ENCODE peak calls at places on chromosomes 1 and 21, in six cellular contexts. U is mesendoderm, R is neuronal stem cell, L is IMR-90, O is H1, Y is H9. G is an unnamed sample.

GRCh38 chr1:38690790-38691189 is 168.8 kb downstream of the RRAGC start:
- DNase-seq in R (no peak), U (no peak), Y (no peak), O (no peak), L (peak), G (peak)

GRCh38 chr1:71045463-71046028 is 2.1 kb downstream of the PTGER3 start:
- DNase-seq in Y (no peak), R (no peak), L (no peak), O (no peak), U (no peak), G (peak)

GRCh38 chr1:94118013-94118412 is 2.9 kb downstream of the ABCA4 start:
- DNase-seq in O (no peak), U (no peak), L (no peak), R (no peak), Y (no peak), G (peak)

GRCh38 chr1:170562644-170563338 is 30.8 kb downstream of the GORAB start:
- DNase-seq in O (no peak), Y (peak), R (no peak), L (peak), U (peak), G (peak)

GRCh38 chr1:17768651-17769241 is 13.6 kb downstream of the ACTL8 start:
- DNase-seq in L (peak), R (no peak), U (peak), O (no peak), Y (no peak), G (no peak)

GRCh38 chr21:33642896-33643657 is 776 bp downstream of the ITSN1 start:
- DNase-seq in R (no peak), L (peak), Y (peak), O (peak), U (peak), G (peak)

GRCh38 chr21:45154511-45155508 is 80.4 kb downstream of the ADARB1 start:
- DNase-seq in L (peak), Y (peak), R (no peak), U (peak), O (peak), G (no peak)

GRCh38 chr1:7579016-7579415 is 192.1 kb upstream of the VAMP3 start:
- DNase-seq in Y (no peak), O (no peak), R (no peak), L (no peak), U (no peak), G (no peak)

GRCh38 chr21:45570826-45571601 is 28.8 kb upstream of the SLC19A1 start:
- DNase-seq in L (peak), Y (peak), U (no peak), O (peak), R (no peak), G (no peak)

GRCh38 chr21:15241997-15242767 is 177.4 kb upstream of the NRIP1 start:
- DNase-seq in L (no peak), O (peak), Y (peak), U (peak), R (no peak), G (no peak)

GRCh38 chr21:45869121-45870007 is 112.2 kb upstream of the COL6A1 start:
- DNase-seq in O (no peak), Y (peak), R (no peak), L (peak), U (no peak), G (no peak)

GRCh38 chr1:54978528-54979326 is 1.7 kb upstream of the TMEM61 start:
- DNase-seq in U (no peak), O (no peak), R (no peak), Y (no peak), L (no peak), G (no peak)

GRCh38 chr1:78619446-78619802 is 824 bp upstream of the IFI44L start:
- DNase-seq in L (no peak), O (no peak), Y (no peak), U (no peak), R (no peak), G (no peak)

GRCh38 chr1:211468595-211468994 is 23.4 kb downstream of the RD3 start:
- DNase-seq in Y (no peak), R (no peak), U (no peak), L (no peak), O (no peak), G (no peak)

GRCh38 chr1:62601412-62601971 is 4.2 kb downstream of the ANGPTL3 start:
- DNase-seq in O (no peak), R (no peak), Y (no peak), U (no peak), L (peak), G (peak)

GRCh38 chr1:203327684-203328457 is 22.6 kb downstream of the BTG2 start:
- DNase-seq in L (peak), R (peak), O (no peak), Y (no peak), U (peak), G (peak)

GRCh38 chr1:168431882-168432281 is 111.9 kb downstream of the XCL2 start:
- DNase-seq in L (no peak), O (no peak), U (no peak), Y (no peak), R (no peak), G (no peak)

GRCh38 chr1:72851597-72851996 is 569.3 kb upstream of the NEGR1 start:
- DNase-seq in R (no peak), Y (no peak), U (peak), O (no peak), L (no peak), G (no peak)

GRCh38 chr1:116765962-116766361 is 11.7 kb downstream of the CD2 start:
- DNase-seq in Y (no peak), L (no peak), U (peak), R (no peak), O (no peak), G (peak)

GRCh38 chr1:5493708-5494390 is 498.4 kb downstream of the NPHP4 start:
- DNase-seq in O (no peak), R (no peak), L (no peak), U (no peak), Y (no peak), G (no peak)

GRCh38 chr1:203406446-203407045 is 55.6 kb upstream of the FMOD start:
- DNase-seq in R (no peak), O (no peak), U (no peak), L (no peak), Y (no peak), G (no peak)

GRCh38 chr1:118335372-118335771 is 150.3 kb upstream of the SPAG17 start:
- DNase-seq in Y (no peak), U (no peak), R (no peak), L (peak), O (no peak), G (no peak)

GRCh38 chr1:22365331-22366295 is 86.0 kb upstream of the ZBTB40 start:
- DNase-seq in O (no peak), L (no peak), Y (no peak), U (peak), R (no peak), G (no peak)

GRCh38 chr1:104953555-104953954 is 1203.9 kb downstream of the AMY1C start:
- DNase-seq in Y (no peak), L (no peak), R (no peak), O (no peak), U (no peak), G (no peak)

GRCh38 chr1:116794804-116795481 is 40.7 kb downstream of the CD2 start:
- DNase-seq in L (no peak), R (no peak), Y (no peak), O (no peak), U (no peak), G (no peak)

GRCh38 chr1:198121058-198121829 is 35.6 kb upstream of the NEK7 start:
- DNase-seq in U (peak), O (no peak), R (no peak), Y (no peak), L (peak), G (peak)

GRCh38 chr1:30023300-30024022 is 699.9 kb downstream of the MATN1 start:
- DNase-seq in L (no peak), Y (no peak), U (no peak), O (no peak), R (no peak), G (no peak)

GRCh38 chr1:177849130-177849529 is 120.7 kb downstream of the SEC16B start:
- DNase-seq in U (no peak), Y (no peak), R (no peak), L (peak), O (no peak), G (no peak)

GRCh38 chr1:63368131-63368530 is 704 bp downstream of the ALG6 start:
- DNase-seq in O (no peak), L (no peak), U (no peak), R (no peak), Y (no peak), G (no peak)

GRCh38 chr1:172473302-172473701 is 29.4 kb upstream of the PIGC start:
- DNase-seq in U (no peak), R (no peak), O (no peak), Y (no peak), L (no peak), G (no peak)

GRCh38 chr1:167746013-167746672 is 24.4 kb downstream of the MPZL1 start:
- DNase-seq in O (no peak), U (no peak), L (no peak), R (no peak), Y (no peak), G (no peak)

GRCh38 chr1:183239220-183239742 is 53.2 kb downstream of the LAMC2 start:
- DNase-seq in R (no peak), Y (no peak), L (no peak), O (no peak), U (no peak), G (peak)

GRCh38 chr1:228792601-228793000 is 57.3 kb downstream of the RHOU start:
- DNase-seq in U (no peak), Y (no peak), O (no peak), L (no peak), R (no peak), G (no peak)

GRCh38 chr1:23742670-23743286 is 493 bp upstream of the ELOA start:
- DNase-seq in O (no peak), L (no peak), Y (peak), R (no peak), U (peak), G (no peak)

GRCh38 chr1:38860464-38860816 is 868 bp upstream of the RRAGC start:
- DNase-seq in O (no peak), Y (no peak), L (peak), R (no peak), U (no peak), G (no peak)

GRCh38 chr21:8993943-8994639 is 1527.3 kb upstream of the TPTE start:
- DNase-seq in U (no peak), O (no peak), R (no peak), L (no peak), Y (no peak), G (no peak)

DNA sequence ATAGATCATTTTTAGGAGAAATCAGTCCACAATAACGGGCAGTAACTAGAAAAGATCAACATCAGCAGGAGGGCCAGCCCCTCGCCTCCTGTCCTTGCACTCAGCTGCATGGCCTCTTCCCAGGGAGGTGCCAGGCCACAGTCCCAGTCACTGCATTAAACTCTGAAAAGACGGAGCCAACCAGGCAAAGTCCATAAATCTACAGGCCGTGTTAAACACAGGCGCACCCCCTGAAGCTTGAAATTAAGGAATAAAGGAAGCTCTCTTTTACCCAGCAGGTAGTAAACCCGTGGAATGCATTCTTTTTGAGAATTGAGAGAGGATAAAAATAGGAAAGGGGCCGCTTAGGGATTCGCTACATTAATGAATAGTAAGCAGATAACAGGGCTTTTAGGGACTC is 18.4 kb downstream of the H6PD start:
- DNase-seq in L (no peak), Y (no peak), R (peak), U (peak), O (no peak), G (no peak)
- H3K9ac ChIP-seq in L (no peak), Y (no peak), R (no peak), U (no peak), O (no peak), G (no peak)

DNA sequence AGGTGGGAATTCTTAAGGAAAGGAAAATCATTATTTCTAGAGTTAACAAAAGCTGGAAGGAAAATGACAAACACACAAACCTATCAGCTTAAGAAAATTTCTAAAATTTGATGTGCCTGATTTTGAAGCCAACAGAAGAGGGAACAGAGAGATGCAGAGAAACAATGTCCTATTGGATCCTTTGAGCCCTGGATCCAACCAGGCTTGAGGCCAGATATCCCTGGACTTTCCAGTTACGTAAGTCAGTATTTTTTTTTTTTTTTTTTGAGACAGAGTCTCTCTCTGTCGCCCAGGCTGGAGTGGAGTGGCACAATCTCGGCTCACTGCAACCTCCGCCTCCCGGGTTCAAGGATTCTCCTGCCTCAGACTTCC is 648.9 kb downstream of the KIF26B start:
- DNase-seq in Y (no peak), L (no peak), O (no peak), U (no peak), R (no peak), G (peak)
- H3K27ac ChIP-seq in Y (no peak), L (no peak), O (no peak), U (no peak), R (no peak), G (no peak)

GRCh38 chr1:33348194-33348593 is 27.3 kb upstream of the A3GALT2 start:
- DNase-seq in L (peak), U (peak), R (no peak), Y (no peak), O (no peak), G (no peak)

GRCh38 chr1:33349778-33350610 is 29.1 kb upstream of the A3GALT2 start:
- DNase-seq in O (peak), U (peak), R (peak), L (peak), Y (peak), G (peak)

GRCh38 chr1:33350611-33351280 is 29.8 kb upstream of the A3GALT2 start:
- DNase-seq in R (no peak), L (no peak), Y (no peak), O (no peak), U (no peak), G (peak)

GRCh38 chr1:33348676-33349080 is 27.8 kb upstream of the A3GALT2 start:
- DNase-seq in U (no peak), O (no peak), L (no peak), R (no peak), Y (no peak), G (no peak)

DNA sequence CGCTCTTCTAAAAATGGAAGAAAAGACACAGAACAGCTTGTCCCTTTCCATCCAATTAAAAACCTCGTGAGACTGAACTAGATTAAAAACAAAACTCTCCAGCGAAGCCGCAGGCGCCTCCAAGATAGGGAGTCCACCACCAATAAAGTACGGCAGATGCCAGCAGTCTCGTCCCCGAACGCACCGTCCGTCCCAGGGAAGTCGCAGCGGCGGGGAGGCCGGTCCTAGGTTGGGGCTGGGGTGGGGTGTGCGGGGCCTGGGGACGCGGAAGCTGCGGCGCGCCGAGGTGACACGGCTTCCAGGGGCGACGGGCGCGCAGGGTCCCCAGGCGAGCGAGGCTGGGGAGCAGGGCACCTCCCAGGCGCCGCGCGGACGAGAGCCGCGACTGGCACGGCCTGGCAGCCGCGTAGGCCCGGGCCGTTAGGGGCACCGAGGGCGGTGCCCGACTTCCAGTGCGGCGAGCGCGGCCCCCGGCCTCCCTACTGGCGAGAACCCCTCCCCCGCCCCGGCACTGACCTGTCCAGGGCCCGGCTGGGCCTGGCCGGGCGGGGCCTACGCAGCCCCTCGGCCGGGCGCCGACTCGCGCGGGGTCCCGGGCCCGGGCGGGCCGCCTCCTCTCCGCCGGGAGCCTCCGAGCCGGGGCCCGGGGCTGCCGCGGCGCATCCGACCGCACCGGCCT is 28.3 kb upstream of the A3GALT2 start:
- DNase-seq in U (no peak), L (no peak), R (no peak), O (peak), Y (peak), G (no peak)
- H2BK5ac ChIP-seq in U (no peak), L (peak), R (no peak), O (no peak), Y (no peak), G (peak)

DNA sequence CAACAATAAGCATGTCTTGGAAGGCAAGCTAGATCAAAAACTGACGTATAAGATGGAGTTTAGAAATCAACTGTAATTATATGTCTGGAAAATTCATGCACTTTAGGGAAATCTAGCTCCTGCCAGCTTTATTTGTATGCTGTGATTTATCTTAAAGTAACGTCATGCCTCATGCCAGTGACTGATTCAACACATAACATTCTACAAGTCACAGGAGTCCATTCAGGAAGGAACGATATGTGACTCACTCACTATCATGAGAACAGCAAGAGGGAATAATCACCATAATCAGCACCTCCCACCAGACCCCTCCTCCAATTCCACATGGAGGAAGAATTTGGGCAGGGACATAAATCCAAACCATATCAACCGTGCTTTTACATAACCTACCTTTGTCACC is 682.4 kb upstream of the ADAMTS5 start:
- DNase-seq in Y (no peak), L (peak), U (no peak), R (no peak), O (no peak), G (peak)
- H3K9ac ChIP-seq in Y (no peak), L (no peak), U (no peak), R (no peak), O (no peak), G (no peak)

GRCh38 chr1:173862769-173863223 is 5.0 kb downstream of the GAS5 start:
- DNase-seq in R (no peak), U (peak), Y (peak), L (no peak), O (no peak), G (no peak)

GRCh38 chr1:173865468-173866164 is 2.2 kb downstream of the GAS5 start:
- DNase-seq in O (no peak), U (no peak), R (no peak), L (no peak), Y (no peak), G (no peak)

GRCh38 chr1:173861731-173862145 is 6.1 kb downstream of the GAS5 start:
- DNase-seq in L (no peak), O (peak), U (peak), R (no peak), Y (peak), G (peak)

GRCh38 chr1:173864179-173864867 is 3.5 kb downstream of the GAS5 start:
- DNase-seq in U (no peak), O (no peak), R (no peak), Y (no peak), L (peak), G (no peak)

GRCh38 chr1:173863224-173864151 is 4.3 kb downstream of the GAS5 start:
- DNase-seq in Y (no peak), U (no peak), R (no peak), L (no peak), O (no peak), G (no peak)
- H3K27ac ChIP-seq in Y (peak), U (no peak), R (no peak), L (no peak), O (no peak), G (no peak)

GRCh38 chr1:156898151-156898550 is 4.6 kb downstream of the PEAR1 start:
- DNase-seq in Y (no peak), L (peak), O (no peak), U (no peak), R (no peak), G (no peak)

GRCh38 chr1:156896490-156897033 is 3.0 kb downstream of the PEAR1 start:
- DNase-seq in L (peak), Y (peak), O (no peak), U (peak), R (no peak), G (peak)

GRCh38 chr1:156895408-156895874 is 1.9 kb downstream of the PEAR1 start:
- DNase-seq in R (no peak), U (no peak), L (peak), O (no peak), Y (no peak), G (peak)

GRCh38 chr1:156895927-156896326 is 2.4 kb downstream of the PEAR1 start:
- DNase-seq in U (no peak), L (no peak), O (no peak), Y (no peak), R (no peak), G (no peak)

GRCh38 chr1:156897078-156897825 is 3.7 kb downstream of the PEAR1 start:
- DNase-seq in R (no peak), U (no peak), Y (no peak), L (peak), O (no peak), G (no peak)
- H2BK5ac ChIP-seq in R (peak), U (no peak), Y (no peak), L (peak), O (peak), G (peak)